ENCODE peak calls at places on chromosomes 5 and 9, in four cellular contexts. One of them, this sample, is unnamed.

GRCh38 chr5:112951124-112951702 is 25.4 kb upstream of the DCP2 start:
- DNase-seq in neuronal stem cell: no peak
- DNase-seq in H1: no peak
- DNase-seq in H9: no peak
- DNase-seq in this sample: peak; percentile 31

GRCh38 chr5:154190652-154191304 is at the start of gene GALNT10:
- DNase-seq in neuronal stem cell: peak; percentile 54
- DNase-seq in H1: no peak
- DNase-seq in H9: peak; percentile 61
- DNase-seq in this sample: peak; percentile 73

GRCh38 chr5:154330097-154330667 is 115.6 kb upstream of the SAP30L start:
- DNase-seq in neuronal stem cell: no peak
- DNase-seq in H1: no peak
- DNase-seq in H9: no peak
- DNase-seq in this sample: peak; percentile 24

GRCh38 chr9:30411571-30411970 is 1972.9 kb upstream of the ACO1 start:
- DNase-seq in neuronal stem cell: no peak
- DNase-seq in H1: no peak
- DNase-seq in H9: no peak
- DNase-seq in this sample: no peak

GRCh38 chr9:134936762-134937555 is 19.2 kb upstream of the FCN1 start:
- DNase-seq in neuronal stem cell: no peak
- DNase-seq in H1: no peak
- DNase-seq in H9: no peak
- DNase-seq in this sample: no peak

GRCh38 chr5:140109818-140110733 is 3.8 kb upstream of the PURA start:
- DNase-seq in neuronal stem cell: no peak
- DNase-seq in H1: no peak
- DNase-seq in H9: no peak
- DNase-seq in this sample: no peak

GRCh38 chr5:72508241-72509170 is 1.3 kb upstream of the ZNF366 start:
- DNase-seq in neuronal stem cell: no peak
- DNase-seq in H1: no peak
- DNase-seq in H9: no peak
- DNase-seq in this sample: no peak

GRCh38 chr5:26872337-26872736 is 166.0 kb downstream of the CDH9 start:
- DNase-seq in neuronal stem cell: no peak
- DNase-seq in H1: no peak
- DNase-seq in H9: no peak
- DNase-seq in this sample: no peak

GRCh38 chr9:90433398-90433890 is 209.2 kb downstream of the DIRAS2 start:
- DNase-seq in neuronal stem cell: peak; percentile 79
- DNase-seq in H1: peak; percentile 80
- DNase-seq in H9: peak; percentile 92
- DNase-seq in this sample: peak; percentile 70

GRCh38 chr5:161273410-161273809 is 273.1 kb downstream of the GABRB2 start:
- DNase-seq in neuronal stem cell: no peak
- DNase-seq in H1: no peak
- DNase-seq in H9: no peak
- DNase-seq in this sample: no peak

GRCh38 chr9:114580609-114581193 is 6.9 kb upstream of the ATP6V1G1 start:
- DNase-seq in neuronal stem cell: no peak
- DNase-seq in H1: no peak
- DNase-seq in H9: no peak
- DNase-seq in this sample: no peak

GRCh38 chr5:58544195-58544594 is 38.7 kb upstream of the RAB3C start:
- DNase-seq in neuronal stem cell: no peak
- DNase-seq in H1: no peak
- DNase-seq in H9: no peak
- DNase-seq in this sample: peak; percentile 43

GRCh38 chr9:80072406-80072805 is 500.6 kb downstream of the TLE4 start:
- DNase-seq in neuronal stem cell: no peak
- DNase-seq in H1: no peak
- DNase-seq in H9: no peak
- DNase-seq in this sample: no peak

GRCh38 chr9:5947912-5948311 is 57.2 kb downstream of the MLANA start:
- DNase-seq in neuronal stem cell: no peak
- DNase-seq in H1: no peak
- DNase-seq in H9: no peak
- DNase-seq in this sample: no peak

GRCh38 chr5:107604990-107605389 is 65.7 kb downstream of the EFNA5 start:
- DNase-seq in neuronal stem cell: no peak
- DNase-seq in H1: no peak
- DNase-seq in H9: no peak
- DNase-seq in this sample: no peak

GRCh38 chr9:76887003-76887821 is 18.7 kb downstream of the PRUNE2 start:
- DNase-seq in neuronal stem cell: no peak
- DNase-seq in H1: no peak
- DNase-seq in H9: no peak
- DNase-seq in this sample: peak; percentile 38

GRCh38 chr9:89319015-89319905 is 960 bp downstream of the SECISBP2 start:
- DNase-seq in neuronal stem cell: no peak
- DNase-seq in H1: no peak
- DNase-seq in H9: no peak
- DNase-seq in this sample: no peak

GRCh38 chr9:133370680-133371079 is 5.2 kb downstream of the SURF4 start:
- DNase-seq in neuronal stem cell: no peak
- DNase-seq in H1: no peak
- DNase-seq in H9: no peak
- DNase-seq in this sample: no peak

GRCh38 chr9:131366745-131367401 is 27.0 kb upstream of the PRRC2B start:
- DNase-seq in neuronal stem cell: peak; percentile 36
- DNase-seq in H1: peak; percentile 63
- DNase-seq in H9: peak; percentile 64
- DNase-seq in this sample: peak; percentile 35

GRCh38 chr9:77743381-77743780 is 95.3 kb upstream of the GNA14 start:
- DNase-seq in neuronal stem cell: no peak
- DNase-seq in H1: no peak
- DNase-seq in H9: no peak
- DNase-seq in this sample: no peak

GRCh38 chr5:7628248-7628647 is 222.7 kb downstream of the CFAP90 start:
- DNase-seq in neuronal stem cell: no peak
- DNase-seq in H1: no peak
- DNase-seq in H9: no peak
- DNase-seq in this sample: no peak

GRCh38 chr9:35690447-35691324 is 961 bp upstream of the TPM2 start:
- DNase-seq in neuronal stem cell: peak; percentile 47
- DNase-seq in H1: peak; percentile 84
- DNase-seq in H9: peak; percentile 66
- DNase-seq in this sample: peak; percentile 55

GRCh38 chr9:73869261-73869660 is 627.9 kb upstream of the RORB start:
- DNase-seq in neuronal stem cell: no peak
- DNase-seq in H1: no peak
- DNase-seq in H9: no peak
- DNase-seq in this sample: peak; percentile 8

GRCh38 chr9:98861881-98862501 is 54.5 kb downstream of the GALNT12 start:
- DNase-seq in neuronal stem cell: no peak
- DNase-seq in H1: no peak
- DNase-seq in H9: no peak
- DNase-seq in this sample: peak; percentile 98

GRCh38 chr5:144191998-144192397 is 21.3 kb downstream of the KCTD16 start:
- DNase-seq in neuronal stem cell: no peak
- DNase-seq in H1: no peak
- DNase-seq in H9: no peak
- DNase-seq in this sample: peak; percentile 17

GRCh38 chr5:123937230-123937629 is 425.3 kb downstream of the CSNK1G3 start:
- DNase-seq in neuronal stem cell: peak; percentile 4
- DNase-seq in H1: peak; percentile 53
- DNase-seq in H9: peak; percentile 69
- DNase-seq in this sample: peak; percentile 46

GRCh38 chr9:89940625-89941024 is 335.8 kb downstream of the GADD45G start:
- DNase-seq in neuronal stem cell: no peak
- DNase-seq in H1: no peak
- DNase-seq in H9: no peak
- DNase-seq in this sample: peak; percentile 5

DNA sequence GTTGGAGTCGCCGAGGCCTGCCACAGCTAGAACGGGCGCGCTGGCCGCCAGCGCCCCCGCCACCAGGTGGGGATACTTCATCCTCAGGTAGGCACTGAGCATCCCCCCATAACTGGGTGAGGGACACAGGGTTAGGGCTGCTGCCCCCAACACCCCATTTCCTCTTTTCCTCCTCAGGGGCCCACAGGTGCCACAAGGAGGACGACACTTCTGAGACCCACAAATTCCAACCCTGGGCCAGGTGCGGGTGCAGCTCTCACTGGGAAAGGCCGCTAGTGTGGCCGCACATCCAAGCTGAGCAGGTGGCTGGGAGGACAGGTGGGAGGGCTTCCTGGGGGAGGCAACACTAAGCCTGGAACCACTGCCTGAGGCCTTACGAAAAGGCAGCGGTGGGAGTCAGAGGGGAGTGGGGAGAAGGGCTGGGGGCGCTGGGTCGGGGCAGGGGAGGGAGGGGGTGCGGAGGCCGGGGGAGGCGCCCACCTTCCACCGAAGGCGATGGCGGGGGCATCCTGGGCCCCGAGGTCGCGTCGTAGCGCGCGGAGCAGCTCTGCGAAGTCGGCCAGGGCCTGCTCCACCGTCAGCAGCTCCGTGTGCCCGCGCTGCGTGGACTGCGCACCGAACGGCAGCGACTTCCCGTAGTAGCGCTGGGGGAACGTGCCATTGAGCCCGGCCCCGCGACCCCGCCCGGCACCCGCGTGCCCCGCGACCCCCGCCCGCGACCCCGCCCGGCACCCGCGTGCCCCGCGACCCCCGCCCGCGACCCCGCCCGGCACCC is 961 bp downstream of the DPP7 start:
- DNase-seq in neuronal stem cell: no peak
- DNase-seq in H1: peak; percentile 66
- DNase-seq in H9: no peak
- DNase-seq in this sample: no peak
- H3K9ac ChIP-seq in neuronal stem cell: no peak overlapping the region
- H3K9ac ChIP-seq in H1: no peak overlapping the region
- H3K9ac ChIP-seq in H9: no peak overlapping the region
- H3K9ac ChIP-seq in this sample: no peak overlapping the region

DNA sequence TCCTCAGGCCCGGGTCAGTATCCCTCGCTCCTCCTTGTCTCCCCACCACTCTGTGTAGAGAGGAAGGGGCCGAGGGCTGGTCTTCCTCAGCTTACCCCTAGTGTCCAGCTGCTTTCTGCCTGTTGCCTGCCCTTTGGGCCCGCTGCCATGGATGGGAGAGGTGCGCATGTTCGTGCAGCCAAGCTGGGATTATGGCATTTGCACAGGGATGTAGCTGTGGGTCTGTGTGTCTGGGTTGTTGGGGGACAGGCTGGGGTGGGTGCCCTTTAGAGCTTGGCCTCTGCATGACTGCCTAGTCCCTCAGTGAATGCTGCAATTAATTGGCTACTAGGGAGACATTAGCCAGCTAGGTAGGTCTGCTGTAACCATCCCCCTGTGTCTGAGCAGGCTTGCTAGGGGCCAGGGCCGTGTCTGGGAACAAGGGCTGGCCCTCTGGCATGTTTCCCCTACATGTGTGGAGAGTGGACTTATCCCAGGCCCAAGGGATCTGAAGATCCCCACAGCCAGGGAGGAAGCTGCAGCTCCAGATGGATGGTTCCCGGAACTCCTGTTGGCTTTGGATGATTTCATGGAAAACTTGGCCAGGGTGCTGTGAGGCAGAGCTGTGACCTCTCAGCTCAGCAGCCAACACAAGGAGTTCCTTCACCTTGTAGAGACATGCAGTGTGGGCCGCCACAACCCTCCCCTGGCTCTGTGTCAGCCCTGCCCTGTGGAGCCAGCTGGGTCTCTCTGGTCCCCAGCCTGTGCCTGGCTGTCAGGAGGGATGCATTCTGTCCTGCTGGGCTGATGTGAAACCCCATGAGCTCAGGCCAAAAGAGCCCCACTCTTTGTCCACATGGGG is 161.9 kb downstream of the MACROH2A1 start:
- DNase-seq in neuronal stem cell: no peak
- DNase-seq in H1: peak; percentile 35
- DNase-seq in H9: no peak
- DNase-seq in this sample: no peak
- H2BK12ac ChIP-seq in neuronal stem cell: no peak overlapping the region
- H2BK12ac ChIP-seq in H1: no peak overlapping the region
- H2BK12ac ChIP-seq in H9: no peak overlapping the region
- H2BK12ac ChIP-seq in this sample: no peak overlapping the region

DNA sequence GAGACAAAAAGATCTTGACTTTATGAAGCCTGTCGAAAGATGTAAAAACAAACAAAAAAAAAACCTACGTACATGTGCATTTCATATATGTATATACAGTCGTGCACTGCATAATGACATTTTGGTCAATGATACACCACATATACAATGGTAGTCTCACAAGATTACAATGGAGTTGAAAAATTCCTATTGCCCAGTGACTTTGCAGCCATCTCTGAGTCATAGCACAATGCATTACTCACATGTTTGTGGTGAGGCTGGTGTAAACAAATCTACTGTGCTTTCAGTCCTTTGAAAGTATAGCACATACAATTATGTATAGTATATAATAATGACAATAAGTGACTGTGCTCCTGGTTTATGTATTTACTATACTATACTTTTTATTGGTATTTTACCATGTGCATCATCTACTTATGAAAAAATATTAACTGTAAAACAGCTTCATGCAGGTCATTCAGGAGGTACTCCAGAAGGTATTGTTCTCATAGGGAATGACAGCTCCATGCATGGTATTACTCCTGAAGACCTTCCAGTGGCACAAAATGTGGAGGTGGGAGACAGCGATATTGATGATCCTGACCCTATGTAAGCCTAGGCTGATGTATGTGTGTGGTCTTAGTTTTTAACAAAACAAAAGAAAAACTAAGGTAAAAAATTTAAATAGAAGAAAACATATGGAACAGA is 73.7 kb upstream of the FST start:
- DNase-seq in neuronal stem cell: no peak
- DNase-seq in H1: no peak
- DNase-seq in H9: no peak
- DNase-seq in this sample: peak; percentile 84
- H3K4ac ChIP-seq in neuronal stem cell: no peak overlapping the region
- H3K4ac ChIP-seq in H1: no peak overlapping the region
- H3K4ac ChIP-seq in H9: no peak overlapping the region
- H3K4ac ChIP-seq in this sample: no peak overlapping the region

GRCh38 chr5:65015767-65016166 is 247.0 kb downstream of the CWC27 start:
- DNase-seq in neuronal stem cell: no peak
- DNase-seq in H1: no peak
- DNase-seq in H9: no peak
- DNase-seq in this sample: no peak

GRCh38 chr5:65014769-65015168 is 246.0 kb downstream of the CWC27 start:
- DNase-seq in neuronal stem cell: no peak
- DNase-seq in H1: no peak
- DNase-seq in H9: no peak
- DNase-seq in this sample: no peak

GRCh38 chr5:65012411-65012972 is 243.8 kb downstream of the CWC27 start:
- DNase-seq in neuronal stem cell: no peak
- DNase-seq in H1: no peak
- DNase-seq in H9: no peak
- DNase-seq in this sample: no peak

GRCh38 chr5:65010841-65011240 is 242.1 kb downstream of the CWC27 start:
- DNase-seq in neuronal stem cell: no peak
- DNase-seq in H1: no peak
- DNase-seq in H9: no peak
- DNase-seq in this sample: no peak

DNA sequence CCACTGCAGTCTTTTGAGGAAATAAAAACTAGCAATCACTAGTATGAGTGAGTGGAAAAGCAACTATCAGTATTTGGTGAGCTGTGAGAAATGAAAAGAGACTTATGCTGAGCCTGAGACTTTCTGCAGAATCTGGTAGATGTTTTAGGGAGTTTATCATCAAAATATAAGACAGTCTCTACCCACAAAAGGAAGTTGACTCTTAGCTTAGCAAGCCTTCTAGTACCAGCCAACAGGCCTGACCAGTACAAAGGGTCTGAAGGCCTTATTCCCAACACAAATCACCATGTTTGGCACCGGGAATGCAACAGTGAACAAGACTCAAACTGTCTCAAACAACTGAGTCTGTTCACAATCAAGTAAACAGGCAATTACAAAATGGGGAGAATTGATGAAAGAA is 244.4 kb downstream of the CWC27 start:
- DNase-seq in neuronal stem cell: no peak
- DNase-seq in H1: no peak
- DNase-seq in H9: no peak
- DNase-seq in this sample: no peak
- H3K9ac ChIP-seq in neuronal stem cell: no peak overlapping the region
- H3K9ac ChIP-seq in H1: no peak overlapping the region
- H3K9ac ChIP-seq in H9: no peak overlapping the region
- H3K9ac ChIP-seq in this sample: no peak overlapping the region